ENCODE peak calls at places on chromosomes 2 and 18, in eight cellular contexts. One of them, this sample, is unnamed.

GRCh38 chr2:241612156-241613017 is 24.6 kb downstream of the THAP4 start:
- DNase-seq in tibial artery: no peak
- DNase-seq in ovary: no peak
- DNase-seq in CD8-positive, alpha-beta T cell: no peak
- DNase-seq in endothelial cell: no peak
- DNase-seq in choroid plexus epithelial cell: no peak
- DNase-seq in epithelial cell of esophagus: no peak
- DNase-seq in HL-60: no peak
- DNase-seq in this sample: no peak

GRCh38 chr2:98936133-98936916 is at the start of gene CRACDL:
- DNase-seq in epithelial cell of esophagus: peak; percentile 63
- DNase-seq in HL-60: peak; percentile 22
- DNase-seq in tibial artery: no peak
- DNase-seq in CD8-positive, alpha-beta T cell: no peak
- DNase-seq in choroid plexus epithelial cell: peak; percentile 24
- DNase-seq in endothelial cell: peak; percentile 30
- DNase-seq in ovary: no peak
- DNase-seq in this sample: no peak

GRCh38 chr18:36297419-36298112 is at the start of gene FHOD3:
- DNase-seq in CD8-positive, alpha-beta T cell: no peak
- DNase-seq in tibial artery: peak; percentile 66
- DNase-seq in ovary: peak; percentile 81
- DNase-seq in choroid plexus epithelial cell: peak; percentile 36
- DNase-seq in HL-60: no peak
- DNase-seq in endothelial cell: peak; percentile 65
- DNase-seq in epithelial cell of esophagus: peak; percentile 30
- DNase-seq in this sample: peak; percentile 38

GRCh38 chr2:223815186-223815883 is 22.0 kb downstream of the AP1S3 start:
- DNase-seq in CD8-positive, alpha-beta T cell: no peak
- DNase-seq in tibial artery: no peak
- DNase-seq in ovary: no peak
- DNase-seq in endothelial cell: no peak
- DNase-seq in HL-60: no peak
- DNase-seq in choroid plexus epithelial cell: peak; percentile 86
- DNase-seq in epithelial cell of esophagus: peak; percentile 98
- DNase-seq in this sample: peak; percentile 99

GRCh38 chr2:84970266-84970955 is 550 bp upstream of the KCMF1 start:
- DNase-seq in epithelial cell of esophagus: peak; percentile 60
- DNase-seq in ovary: peak; percentile 78
- DNase-seq in choroid plexus epithelial cell: peak; percentile 63
- DNase-seq in HL-60: no peak
- DNase-seq in endothelial cell: peak; percentile 65
- DNase-seq in tibial artery: peak; percentile 58
- DNase-seq in CD8-positive, alpha-beta T cell: peak; percentile 46
- DNase-seq in this sample: no peak

GRCh38 chr2:15979759-15980604 is 39.6 kb downstream of the MYCN start:
- DNase-seq in choroid plexus epithelial cell: no peak
- DNase-seq in ovary: no peak
- DNase-seq in HL-60: no peak
- DNase-seq in tibial artery: no peak
- DNase-seq in endothelial cell: no peak
- DNase-seq in epithelial cell of esophagus: no peak
- DNase-seq in CD8-positive, alpha-beta T cell: no peak
- DNase-seq in this sample: no peak

GRCh38 chr2:126656311-126657145 is 570 bp downstream of the GYPC start:
- DNase-seq in endothelial cell: peak; percentile 59
- DNase-seq in choroid plexus epithelial cell: peak; percentile 44
- DNase-seq in tibial artery: no peak
- DNase-seq in ovary: peak; percentile 77
- DNase-seq in CD8-positive, alpha-beta T cell: peak; percentile 22
- DNase-seq in epithelial cell of esophagus: no peak
- DNase-seq in HL-60: no peak
- DNase-seq in this sample: peak; percentile 39

GRCh38 chr2:70643715-70644114 is 90.1 kb upstream of the TGFA start:
- DNase-seq in HL-60: no peak
- DNase-seq in ovary: no peak
- DNase-seq in CD8-positive, alpha-beta T cell: no peak
- DNase-seq in tibial artery: no peak
- DNase-seq in endothelial cell: peak; percentile 25
- DNase-seq in choroid plexus epithelial cell: no peak
- DNase-seq in epithelial cell of esophagus: peak; percentile 71
- DNase-seq in this sample: peak; percentile 4

GRCh38 chr18:51089691-51090090 is 59.7 kb downstream of the SMAD4 start:
- DNase-seq in CD8-positive, alpha-beta T cell: no peak
- DNase-seq in ovary: no peak
- DNase-seq in epithelial cell of esophagus: no peak
- DNase-seq in endothelial cell: no peak
- DNase-seq in tibial artery: no peak
- DNase-seq in choroid plexus epithelial cell: no peak
- DNase-seq in HL-60: no peak
- DNase-seq in this sample: peak; percentile 28

GRCh38 chr18:34314847-34315246 is 90.1 kb upstream of the NOL4 start:
- DNase-seq in HL-60: no peak
- DNase-seq in epithelial cell of esophagus: no peak
- DNase-seq in choroid plexus epithelial cell: no peak
- DNase-seq in tibial artery: no peak
- DNase-seq in ovary: no peak
- DNase-seq in CD8-positive, alpha-beta T cell: no peak
- DNase-seq in endothelial cell: no peak
- DNase-seq in this sample: no peak

GRCh38 chr2:100545197-100545596 is 17.6 kb upstream of the PDCL3 start:
- DNase-seq in CD8-positive, alpha-beta T cell: no peak
- DNase-seq in endothelial cell: no peak
- DNase-seq in ovary: no peak
- DNase-seq in epithelial cell of esophagus: no peak
- DNase-seq in HL-60: no peak
- DNase-seq in choroid plexus epithelial cell: no peak
- DNase-seq in tibial artery: no peak
- DNase-seq in this sample: no peak

GRCh38 chr2:218708086-218708485 is 2.5 kb upstream of the TTLL4 start:
- DNase-seq in tibial artery: no peak
- DNase-seq in choroid plexus epithelial cell: no peak
- DNase-seq in ovary: no peak
- DNase-seq in CD8-positive, alpha-beta T cell: no peak
- DNase-seq in HL-60: no peak
- DNase-seq in endothelial cell: no peak
- DNase-seq in epithelial cell of esophagus: no peak
- DNase-seq in this sample: no peak

GRCh38 chr2:48292429-48292828 is 237.5 kb upstream of the STON1 start:
- DNase-seq in epithelial cell of esophagus: no peak
- DNase-seq in HL-60: no peak
- DNase-seq in choroid plexus epithelial cell: no peak
- DNase-seq in endothelial cell: no peak
- DNase-seq in CD8-positive, alpha-beta T cell: no peak
- DNase-seq in ovary: no peak
- DNase-seq in tibial artery: no peak
- DNase-seq in this sample: no peak

GRCh38 chr2:149330127-149331022 is at the start of gene LYPD6:
- DNase-seq in ovary: peak; percentile 76
- DNase-seq in endothelial cell: peak; percentile 76
- DNase-seq in CD8-positive, alpha-beta T cell: no peak
- DNase-seq in epithelial cell of esophagus: peak; percentile 82
- DNase-seq in HL-60: no peak
- DNase-seq in choroid plexus epithelial cell: peak; percentile 36
- DNase-seq in tibial artery: peak; percentile 30
- DNase-seq in this sample: peak; percentile 45

GRCh38 chr2:200471324-200471848 is 38.5 kb downstream of the KCTD18 start:
- DNase-seq in ovary: no peak
- DNase-seq in choroid plexus epithelial cell: peak; percentile 56
- DNase-seq in endothelial cell: no peak
- DNase-seq in tibial artery: no peak
- DNase-seq in HL-60: no peak
- DNase-seq in epithelial cell of esophagus: peak; percentile 42
- DNase-seq in CD8-positive, alpha-beta T cell: no peak
- DNase-seq in this sample: peak; percentile 50

GRCh38 chr18:66510357-66511027 is 93.4 kb downstream of the CDH19 start:
- DNase-seq in epithelial cell of esophagus: peak; percentile 61
- DNase-seq in choroid plexus epithelial cell: peak; percentile 68
- DNase-seq in HL-60: no peak
- DNase-seq in endothelial cell: no peak
- DNase-seq in ovary: no peak
- DNase-seq in CD8-positive, alpha-beta T cell: no peak
- DNase-seq in tibial artery: no peak
- DNase-seq in this sample: no peak

GRCh38 chr2:202418511-202418910 is 42.4 kb downstream of the BMPR2 start:
- DNase-seq in ovary: no peak
- DNase-seq in CD8-positive, alpha-beta T cell: no peak
- DNase-seq in choroid plexus epithelial cell: no peak
- DNase-seq in tibial artery: no peak
- DNase-seq in HL-60: no peak
- DNase-seq in endothelial cell: no peak
- DNase-seq in epithelial cell of esophagus: no peak
- DNase-seq in this sample: no peak

GRCh38 chr18:63131106-63131943 is 188.2 kb downstream of the BCL2 start:
- DNase-seq in choroid plexus epithelial cell: peak; percentile 78
- DNase-seq in HL-60: no peak
- DNase-seq in tibial artery: peak; percentile 69
- DNase-seq in ovary: no peak
- DNase-seq in CD8-positive, alpha-beta T cell: peak; percentile 47
- DNase-seq in epithelial cell of esophagus: peak; percentile 60
- DNase-seq in endothelial cell: peak; percentile 28
- DNase-seq in this sample: peak; percentile 72

GRCh38 chr2:165691615-165692014 is 102.4 kb downstream of the GALNT3 start:
- DNase-seq in HL-60: no peak
- DNase-seq in endothelial cell: peak; percentile 15
- DNase-seq in tibial artery: peak; percentile 32
- DNase-seq in epithelial cell of esophagus: no peak
- DNase-seq in CD8-positive, alpha-beta T cell: no peak
- DNase-seq in choroid plexus epithelial cell: peak; percentile 59
- DNase-seq in ovary: peak; percentile 43
- DNase-seq in this sample: peak; percentile 78

DNA sequence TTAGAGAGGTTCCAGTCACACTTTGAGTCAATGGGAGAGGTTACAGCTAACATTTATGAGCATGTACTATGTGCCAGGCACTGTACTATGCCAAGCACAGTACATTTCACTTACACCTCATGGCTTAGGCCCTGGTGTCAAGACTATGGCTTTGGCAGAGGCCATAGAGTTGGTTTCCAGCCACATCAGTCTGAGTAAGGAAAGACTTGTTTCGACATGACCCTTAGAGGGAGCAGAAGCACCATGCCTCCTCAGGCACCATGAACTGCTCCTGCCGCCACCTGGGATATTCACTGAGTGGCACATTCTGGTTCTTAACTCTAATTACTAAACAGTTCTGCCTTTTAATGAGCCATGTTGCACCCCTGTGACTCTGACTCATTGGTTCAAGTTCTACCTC is 12.7 kb downstream of the DGUOK start:
- DNase-seq in ovary: no peak
- DNase-seq in CD8-positive, alpha-beta T cell: no peak
- DNase-seq in choroid plexus epithelial cell: peak; percentile 46
- DNase-seq in tibial artery: no peak
- DNase-seq in HL-60: no peak
- DNase-seq in epithelial cell of esophagus: peak; percentile 98
- DNase-seq in endothelial cell: no peak
- DNase-seq in this sample: peak; percentile 86
- TF ChIP-seq CTCF in ovary: no peak
- TF ChIP-seq CTCF in CD8-positive, alpha-beta T cell: peak; percentile 20
- TF ChIP-seq CTCF in choroid plexus epithelial cell: peak; percentile 33
- TF ChIP-seq CTCF in tibial artery: no peak
- TF ChIP-seq CTCF in HL-60: no peak
- TF ChIP-seq CTCF in epithelial cell of esophagus: peak; percentile 47
- TF ChIP-seq CTCF in endothelial cell: no peak
- TF ChIP-seq CTCF in this sample: peak; percentile 34

GRCh38 chr2:27019459-27020336 is 13.1 kb upstream of the TMEM214 start:
- DNase-seq in endothelial cell: no peak
- DNase-seq in choroid plexus epithelial cell: no peak
- DNase-seq in tibial artery: no peak
- DNase-seq in epithelial cell of esophagus: no peak
- DNase-seq in CD8-positive, alpha-beta T cell: no peak
- DNase-seq in ovary: no peak
- DNase-seq in HL-60: no peak
- DNase-seq in this sample: no peak
- TF ChIP-seq CTCF in endothelial cell: no peak
- TF ChIP-seq CTCF in choroid plexus epithelial cell: no peak
- TF ChIP-seq CTCF in tibial artery: no peak
- TF ChIP-seq CTCF in epithelial cell of esophagus: no peak
- TF ChIP-seq CTCF in CD8-positive, alpha-beta T cell: no peak
- TF ChIP-seq CTCF in ovary: no peak
- TF ChIP-seq CTCF in HL-60: no peak
- TF ChIP-seq CTCF in this sample: no peak

DNA sequence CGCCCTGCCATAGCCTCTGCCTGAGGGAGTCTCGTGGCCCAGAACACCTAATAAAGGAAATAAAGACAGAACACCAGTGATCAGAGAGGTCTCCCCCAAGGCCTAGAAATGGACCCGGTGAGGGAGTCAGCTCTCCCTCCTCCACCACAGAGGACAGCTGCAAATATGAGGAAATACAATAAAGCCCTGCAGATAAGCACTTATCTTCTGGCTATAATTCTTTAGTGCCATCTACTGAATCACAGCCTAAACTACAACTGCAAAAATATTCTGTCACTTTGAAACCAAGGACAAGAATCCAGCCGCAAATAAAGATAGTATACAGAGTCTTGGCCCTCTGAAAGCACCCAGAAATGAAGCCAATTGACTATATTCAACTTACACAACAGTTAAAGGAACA is 42.4 kb upstream of the TACR1 start:
- DNase-seq in epithelial cell of esophagus: peak; percentile 41
- DNase-seq in choroid plexus epithelial cell: peak; percentile 59
- DNase-seq in CD8-positive, alpha-beta T cell: no peak
- DNase-seq in endothelial cell: no peak
- DNase-seq in HL-60: no peak
- DNase-seq in tibial artery: no peak
- DNase-seq in ovary: no peak
- DNase-seq in this sample: peak; percentile 43
- TF ChIP-seq CTCF in epithelial cell of esophagus: peak; percentile 52
- TF ChIP-seq CTCF in choroid plexus epithelial cell: peak; percentile 61
- TF ChIP-seq CTCF in CD8-positive, alpha-beta T cell: no peak
- TF ChIP-seq CTCF in endothelial cell: no peak
- TF ChIP-seq CTCF in HL-60: peak; percentile 9
- TF ChIP-seq CTCF in tibial artery: no peak
- TF ChIP-seq CTCF in ovary: no peak
- TF ChIP-seq CTCF in this sample: peak; percentile 40

GRCh38 chr2:198918331-198918730 is 539.4 kb downstream of the SATB2 start:
- DNase-seq in CD8-positive, alpha-beta T cell: no peak
- DNase-seq in ovary: no peak
- DNase-seq in choroid plexus epithelial cell: no peak
- DNase-seq in epithelial cell of esophagus: peak; percentile 94
- DNase-seq in endothelial cell: no peak
- DNase-seq in HL-60: no peak
- DNase-seq in tibial artery: no peak
- DNase-seq in this sample: no peak

GRCh38 chr2:198917275-198917674 is 540.5 kb downstream of the SATB2 start:
- DNase-seq in CD8-positive, alpha-beta T cell: no peak
- DNase-seq in endothelial cell: no peak
- DNase-seq in tibial artery: no peak
- DNase-seq in ovary: no peak
- DNase-seq in epithelial cell of esophagus: no peak
- DNase-seq in choroid plexus epithelial cell: no peak
- DNase-seq in HL-60: no peak
- DNase-seq in this sample: no peak

GRCh38 chr2:198916548-198916947 is 541.2 kb downstream of the SATB2 start:
- DNase-seq in tibial artery: no peak
- DNase-seq in CD8-positive, alpha-beta T cell: no peak
- DNase-seq in choroid plexus epithelial cell: no peak
- DNase-seq in HL-60: no peak
- DNase-seq in endothelial cell: no peak
- DNase-seq in epithelial cell of esophagus: no peak
- DNase-seq in ovary: no peak
- DNase-seq in this sample: no peak

GRCh38 chr2:198913394-198914152 is 544.2 kb downstream of the SATB2 start:
- DNase-seq in epithelial cell of esophagus: peak; percentile 69
- DNase-seq in tibial artery: no peak
- DNase-seq in ovary: no peak
- DNase-seq in HL-60: no peak
- DNase-seq in endothelial cell: no peak
- DNase-seq in CD8-positive, alpha-beta T cell: no peak
- DNase-seq in choroid plexus epithelial cell: no peak
- DNase-seq in this sample: no peak

GRCh38 chr2:198917926-198918325 is 539.8 kb downstream of the SATB2 start:
- DNase-seq in CD8-positive, alpha-beta T cell: no peak
- DNase-seq in endothelial cell: no peak
- DNase-seq in HL-60: no peak
- DNase-seq in choroid plexus epithelial cell: no peak
- DNase-seq in epithelial cell of esophagus: peak; percentile 72
- DNase-seq in ovary: no peak
- DNase-seq in tibial artery: no peak
- DNase-seq in this sample: no peak
- TF ChIP-seq CTCF in CD8-positive, alpha-beta T cell: no peak
- TF ChIP-seq CTCF in endothelial cell: no peak
- TF ChIP-seq CTCF in HL-60: no peak
- TF ChIP-seq CTCF in choroid plexus epithelial cell: no peak
- TF ChIP-seq CTCF in epithelial cell of esophagus: no peak
- TF ChIP-seq CTCF in ovary: no peak
- TF ChIP-seq CTCF in tibial artery: no peak
- TF ChIP-seq CTCF in this sample: no peak

This sample was measured in fibroblast of mammary gland.